ENCODE peak calls at places on chromosomes 12 and 14, in four cellular contexts. One of them, this sample, is unnamed.

GRCh38 chr14:102316048-102316745 is 3.3 kb upstream of the ZNF839 start:
- DNase-seq in H9: no peak
- DNase-seq in IMR-90: peak; percentile 75
- DNase-seq in H1: no peak
- DNase-seq in this sample: no peak

GRCh38 chr12:50637870-50638481 is 125.9 kb upstream of the ATF1 start:
- DNase-seq in H9: no peak
- DNase-seq in IMR-90: peak; percentile 69
- DNase-seq in H1: no peak
- DNase-seq in this sample: peak; percentile 47

GRCh38 chr14:33404964-33405574 is 466.4 kb downstream of the NPAS3 start:
- DNase-seq in H9: no peak
- DNase-seq in IMR-90: no peak
- DNase-seq in H1: no peak
- DNase-seq in this sample: peak; percentile 61

GRCh38 chr12:85621041-85621440 is 215.2 kb downstream of the RASSF9 start:
- DNase-seq in H9: no peak
- DNase-seq in IMR-90: no peak
- DNase-seq in H1: no peak
- DNase-seq in this sample: no peak

GRCh38 chr12:120784804-120785203 is 59.2 kb downstream of the ACADS start:
- DNase-seq in H9: no peak
- DNase-seq in IMR-90: no peak
- DNase-seq in H1: no peak
- DNase-seq in this sample: no peak

GRCh38 chr12:67068204-67068731 is 200.9 kb upstream of the CAND1 start:
- DNase-seq in H9: peak; percentile 71
- DNase-seq in IMR-90: no peak
- DNase-seq in H1: peak; percentile 7
- DNase-seq in this sample: peak; percentile 72

GRCh38 chr12:107179883-107180282 is 86.5 kb upstream of the CRY1 start:
- DNase-seq in H9: no peak
- DNase-seq in IMR-90: no peak
- DNase-seq in H1: no peak
- DNase-seq in this sample: peak; percentile 9

GRCh38 chr14:29712586-29712985 is 215.1 kb downstream of the PRKD1 start:
- DNase-seq in H9: no peak
- DNase-seq in IMR-90: no peak
- DNase-seq in H1: no peak
- DNase-seq in this sample: no peak

GRCh38 chr14:83870556-83870955 is 1659.4 kb upstream of the FLRT2 start:
- DNase-seq in H9: no peak
- DNase-seq in IMR-90: no peak
- DNase-seq in H1: no peak
- DNase-seq in this sample: no peak

DNA sequence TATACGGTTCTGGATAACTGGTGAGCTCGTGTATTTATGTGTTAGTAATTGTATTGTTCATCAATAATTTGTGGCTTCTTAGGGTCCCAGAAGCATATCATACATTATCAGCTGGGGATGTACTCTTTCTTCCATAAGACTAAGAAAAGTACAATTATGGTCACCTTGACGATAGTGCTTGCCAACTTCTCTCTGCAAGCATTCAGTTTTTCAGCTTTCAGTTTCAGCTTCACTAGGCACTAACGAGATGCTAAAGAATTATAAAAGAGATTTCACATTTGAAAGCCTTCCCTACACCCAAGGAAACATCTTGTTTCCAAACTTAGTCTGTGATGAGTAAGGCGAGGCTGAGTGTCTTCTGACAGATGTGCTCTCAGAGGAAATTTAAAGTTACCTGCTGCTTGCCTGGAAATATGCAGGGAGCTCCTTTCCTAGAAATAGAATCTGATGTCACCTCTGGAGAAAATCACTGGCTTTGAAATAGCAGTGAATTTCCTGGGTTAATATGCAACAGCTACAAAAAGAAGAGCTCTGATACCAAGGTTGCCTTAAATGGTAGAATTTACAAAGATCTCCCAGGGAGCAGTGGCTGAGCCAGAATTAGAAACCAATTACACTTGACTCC is 1419.9 kb upstream of the TMEM132C start:
- DNase-seq in H9: no peak
- DNase-seq in IMR-90: no peak
- DNase-seq in H1: no peak
- DNase-seq in this sample: no peak
- H4K5ac ChIP-seq in H9: no peak overlapping the region
- H4K5ac ChIP-seq in IMR-90: no peak overlapping the region
- H4K5ac ChIP-seq in H1: no peak overlapping the region
- H4K5ac ChIP-seq in this sample: no peak overlapping the region

GRCh38 chr12:43992856-43993255 is 157.0 kb downstream of the TMEM117 start:
- DNase-seq in H9: no peak
- DNase-seq in IMR-90: no peak
- DNase-seq in H1: no peak
- DNase-seq in this sample: no peak
- H2AK5ac ChIP-seq in H9: no peak overlapping the region
- H2AK5ac ChIP-seq in IMR-90: no peak overlapping the region
- H2AK5ac ChIP-seq in H1: no peak overlapping the region
- H2AK5ac ChIP-seq in this sample: no peak overlapping the region

DNA sequence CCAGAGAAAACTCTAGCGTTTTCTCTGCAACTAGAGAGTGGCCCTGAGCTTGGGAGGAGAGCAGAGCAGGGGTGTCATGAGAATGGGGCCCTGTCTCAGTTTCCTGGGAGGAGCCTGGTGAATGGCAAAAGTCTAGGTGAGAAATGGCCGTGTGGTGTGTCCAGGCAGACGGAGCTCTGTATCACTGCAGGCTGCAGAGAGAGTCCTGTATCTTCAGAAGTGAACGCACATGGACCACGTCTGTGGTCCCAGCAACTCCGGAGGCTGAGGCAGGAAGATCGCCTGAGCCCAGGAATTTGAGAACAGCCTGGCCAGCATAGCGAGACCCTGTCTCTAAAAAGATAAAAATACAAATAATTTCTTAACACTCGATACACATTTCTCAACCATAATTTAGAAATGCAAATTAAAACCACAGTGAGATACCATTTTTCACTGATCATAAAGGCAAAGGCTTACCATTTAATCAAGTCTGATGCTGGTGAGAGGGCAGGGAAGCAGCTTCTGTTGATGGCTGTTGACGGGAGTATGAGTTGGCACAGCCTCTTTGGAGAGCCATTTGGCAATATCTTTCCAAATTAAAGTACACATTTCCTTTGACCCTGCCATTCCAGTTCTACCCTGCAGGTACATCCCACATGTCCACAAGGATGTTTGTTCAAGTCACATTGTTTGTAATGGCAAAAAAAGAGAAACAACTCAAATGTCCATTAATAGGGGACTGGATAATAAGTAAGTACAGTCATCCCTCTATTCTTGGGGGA is 51.0 kb downstream of the NFKBIA start:
- DNase-seq in H9: no peak
- DNase-seq in IMR-90: no peak
- DNase-seq in H1: no peak
- DNase-seq in this sample: no peak
- H3K27ac ChIP-seq in H9: no peak overlapping the region
- H3K27ac ChIP-seq in IMR-90: no peak overlapping the region
- H3K27ac ChIP-seq in H1: no peak overlapping the region
- H3K27ac ChIP-seq in this sample: no peak overlapping the region

GRCh38 chr14:30855345-30856037 is 18.9 kb upstream of the COCH start:
- DNase-seq in H9: no peak
- DNase-seq in IMR-90: no peak
- DNase-seq in H1: no peak
- DNase-seq in this sample: no peak

GRCh38 chr14:30864934-30865333 is 9.4 kb upstream of the COCH start:
- DNase-seq in H9: no peak
- DNase-seq in IMR-90: no peak
- DNase-seq in H1: no peak
- DNase-seq in this sample: no peak

GRCh38 chr14:30861200-30861599 is 13.2 kb upstream of the COCH start:
- DNase-seq in H9: no peak
- DNase-seq in IMR-90: no peak
- DNase-seq in H1: no peak
- DNase-seq in this sample: no peak
- H4K5ac ChIP-seq in H9: no peak overlapping the region
- H4K5ac ChIP-seq in IMR-90: no peak overlapping the region
- H4K5ac ChIP-seq in H1: no peak overlapping the region
- H4K5ac ChIP-seq in this sample: no peak overlapping the region

DNA sequence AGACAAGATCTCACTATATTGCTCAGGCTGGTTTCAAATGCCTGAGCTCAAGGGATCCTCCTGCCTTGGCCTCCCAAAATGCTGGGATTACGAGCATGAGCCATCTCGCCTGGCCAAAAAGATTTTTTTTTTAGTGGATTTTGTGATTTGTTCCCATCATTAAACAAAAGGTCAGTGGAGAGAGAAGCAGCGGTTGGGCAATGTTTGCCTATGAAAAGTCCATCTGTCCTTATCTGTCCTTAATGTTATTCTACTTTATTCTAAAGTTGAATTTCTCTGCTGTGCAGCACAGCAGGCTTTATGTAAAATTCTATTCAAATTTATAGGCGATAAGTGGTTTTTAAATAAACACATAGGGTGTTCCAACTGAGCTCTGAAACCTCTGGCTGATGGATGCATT is 18.9 kb downstream of the HCAR2 start:
- DNase-seq in H9: no peak
- DNase-seq in IMR-90: no peak
- DNase-seq in H1: no peak
- DNase-seq in this sample: no peak
- H2AK5ac ChIP-seq in H9: no peak overlapping the region
- H2AK5ac ChIP-seq in IMR-90: no peak overlapping the region
- H2AK5ac ChIP-seq in H1: no peak overlapping the region
- H2AK5ac ChIP-seq in this sample: no peak overlapping the region

GRCh38 chr14:68574906-68575305 is 218.0 kb downstream of the ZFP36L1 start:
- DNase-seq in H9: no peak
- DNase-seq in IMR-90: peak; percentile 70
- DNase-seq in H1: no peak
- DNase-seq in this sample: no peak
- H3K27ac ChIP-seq in H9: no peak overlapping the region
- H3K27ac ChIP-seq in IMR-90: no peak overlapping the region
- H3K27ac ChIP-seq in H1: no peak overlapping the region
- H3K27ac ChIP-seq in this sample: no peak overlapping the region

DNA sequence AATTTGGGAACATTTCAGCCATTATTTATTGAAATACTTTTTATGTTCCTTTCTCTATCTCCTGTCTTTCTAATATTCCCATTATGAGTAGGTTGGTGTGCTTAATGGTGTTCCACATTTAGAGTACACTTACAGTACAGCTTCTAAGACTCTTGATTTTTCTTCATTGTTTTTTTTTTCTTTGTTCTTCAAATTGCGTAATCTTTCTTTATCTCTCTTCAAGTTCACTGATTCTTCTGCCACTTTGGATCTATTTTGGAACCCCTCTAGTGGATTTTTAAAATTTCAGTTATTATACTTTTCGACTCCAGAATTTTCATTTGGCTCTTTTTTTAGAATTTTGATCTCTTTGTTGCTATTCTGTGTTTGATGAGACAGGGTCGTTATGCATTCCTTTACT is 157.7 kb downstream of the ADGRD1 start:
- DNase-seq in H9: no peak
- DNase-seq in IMR-90: no peak
- DNase-seq in H1: no peak
- DNase-seq in this sample: no peak
- H4K5ac ChIP-seq in H9: no peak overlapping the region
- H4K5ac ChIP-seq in IMR-90: no peak overlapping the region
- H4K5ac ChIP-seq in H1: no peak overlapping the region
- H4K5ac ChIP-seq in this sample: no peak overlapping the region

GRCh38 chr12:102396276-102396675 is 84.1 kb downstream of the IGF1 start:
- DNase-seq in H9: no peak
- DNase-seq in IMR-90: no peak
- DNase-seq in H1: no peak
- DNase-seq in this sample: no peak
- H2AK5ac ChIP-seq in H9: no peak overlapping the region
- H2AK5ac ChIP-seq in IMR-90: no peak overlapping the region
- H2AK5ac ChIP-seq in H1: no peak overlapping the region
- H2AK5ac ChIP-seq in this sample: no peak overlapping the region

This sample was measured in mesendoderm.